ENCODE peak calls at places on chromosomes 2 and 18, in eight cellular contexts. I, H, Z, N, C, E, T and S are unnamed samples.

GRCh38 chr2:218371987-218372358 is 10.1 kb upstream of the SLC11A1 start:
- DNase-seq in I (no peak), E (no peak), Z (no peak), N (no peak), H (no peak), C (no peak), T (no peak), S (no peak)

GRCh38 chr2:3490191-3491158 is 28.9 kb downstream of the ADI1 start:
- DNase-seq in N (no peak), H (no peak), E (no peak), I (no peak), C (no peak), Z (no peak), T (no peak), S (peak; percentile 55)

GRCh38 chr2:204494681-204495080 is 50.6 kb upstream of the PARD3B start:
- DNase-seq in C (no peak), T (no peak), Z (no peak), I (no peak), E (no peak), H (no peak), N (no peak), S (no peak)

GRCh38 chr2:38176619-38177021 is 100.7 kb upstream of the CYP1B1 start:
- DNase-seq in T (no peak), Z (no peak), N (no peak), I (peak; percentile 96), H (no peak), C (no peak), E (no peak), S (no peak)

GRCh38 chr2:173048901-173049661 is 26.6 kb upstream of the MAP3K20 start:
- DNase-seq in E (peak; percentile 48), H (peak; percentile 59), C (no peak), Z (no peak), T (no peak), I (peak; percentile 98), N (peak; percentile 29), S (no peak)

GRCh38 chr2:3476386-3477033 is 42.8 kb downstream of the ADI1 start:
- DNase-seq in Z (no peak), T (no peak), H (no peak), C (no peak), E (no peak), I (peak; percentile 59), N (no peak), S (no peak)

GRCh38 chr2:79723830-79724229 is 211.0 kb downstream of the CTNNA2 start:
- DNase-seq in C (no peak), Z (no peak), I (peak; percentile 98), T (no peak), N (no peak), E (no peak), H (no peak), S (no peak)

GRCh38 chr2:149715894-149716293 is 128.3 kb upstream of the MMADHC start:
- DNase-seq in N (no peak), C (no peak), E (no peak), I (no peak), T (no peak), Z (no peak), H (no peak), S (no peak)

GRCh38 chr18:2982452-2983172 is 30.3 kb downstream of the LPIN2 start:
- DNase-seq in N (no peak), H (no peak), Z (no peak), T (no peak), C (no peak), E (no peak), I (no peak), S (no peak)

GRCh38 chr2:239285071-239285931 is 115.5 kb downstream of the HDAC4 start:
- DNase-seq in H (no peak), N (no peak), E (peak; percentile 41), C (no peak), T (no peak), Z (peak; percentile 58), I (no peak), S (peak; percentile 65)

GRCh38 chr2:85886585-85886984 is 2.2 kb downstream of the ST3GAL5 start:
- DNase-seq in N (no peak), E (peak; percentile 76), H (peak; percentile 57), C (no peak), Z (no peak), I (peak; percentile 99), T (no peak), S (peak; percentile 79)

GRCh38 chr2:104597942-104598341 is 256.0 kb upstream of the POU3F3 start:
- DNase-seq in H (no peak), N (no peak), Z (no peak), T (no peak), E (no peak), C (no peak), I (no peak), S (no peak)

GRCh38 chr18:12946549-12947354 is 1.1 kb upstream of the SEH1L start:
- DNase-seq in Z (no peak), N (peak; percentile 39), H (peak; percentile 64), T (peak; percentile 69), I (peak; percentile 89), E (peak; percentile 58), C (no peak), S (no peak)

GRCh38 chr18:68520406-68521075 is 194.4 kb downstream of the TMX3 start:
- DNase-seq in T (no peak), H (no peak), I (peak; percentile 81), Z (no peak), E (no peak), N (no peak), C (no peak), S (no peak)

GRCh38 chr2:241502281-241502680 is 6.1 kb downstream of the STK25 start:
- DNase-seq in N (no peak), E (no peak), I (no peak), T (no peak), H (no peak), C (no peak), Z (no peak), S (no peak)

GRCh38 chr2:239720411-239721365 is 304.5 kb downstream of the NDUFA10 start:
- DNase-seq in H (no peak), C (no peak), E (no peak), N (no peak), I (no peak), Z (no peak), T (no peak), S (peak; percentile 53)

GRCh38 chr18:62109676-62110075 is 77.2 kb downstream of the PIGN start:
- DNase-seq in T (no peak), Z (no peak), I (peak; percentile 61), E (no peak), N (no peak), C (no peak), H (no peak), S (no peak)

GRCh38 chr2:156349605-156350004 is 17.1 kb upstream of the NR4A2 start:
- DNase-seq in C (no peak), H (no peak), E (no peak), T (no peak), Z (no peak), N (no peak), I (no peak), S (no peak)

GRCh38 chr2:97957432-97958183 is 38.1 kb downstream of the TMEM131 start:
- DNase-seq in H (no peak), Z (no peak), I (peak; percentile 57), T (no peak), E (no peak), C (no peak), N (no peak), S (no peak)
- H3K4me1 ChIP-seq in H (peaks cover 2% of the 10 kb centered on the region), Z (no peaks in the 10 kb centered on the region), I (peaks cover 2% of the 10 kb centered on the region), T (peaks cover 11% of the 10 kb centered on the region), E (peaks cover 12% of the 10 kb centered on the region), C (peaks cover 7% of the 10 kb centered on the region), N (no peaks in the 10 kb centered on the region), S (peaks cover 13% of the 10 kb centered on the region)

DNA sequence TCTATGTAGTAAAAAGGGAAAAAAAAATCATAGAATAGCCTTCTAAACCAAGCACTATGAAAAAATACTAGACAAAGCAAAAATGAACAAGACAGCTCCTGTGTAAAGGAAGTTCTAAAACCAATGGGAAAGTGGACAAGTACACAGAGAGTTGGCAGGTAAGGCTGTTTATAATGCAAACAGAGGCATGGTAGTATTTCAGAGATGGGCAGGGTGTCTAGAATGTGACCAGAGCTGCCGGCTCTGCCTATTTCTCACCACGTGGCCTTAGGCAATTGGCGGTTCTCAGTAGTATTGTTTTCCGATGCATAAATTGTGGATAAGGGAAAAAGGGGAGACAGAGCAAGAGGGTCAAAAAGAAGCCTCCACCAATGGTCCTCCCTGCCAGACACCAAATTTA is 173.6 kb downstream of the ANKRD30B start:
- DNase-seq in C (no peak), Z (no peak), H (no peak), E (no peak), N (no peak), I (no peak), T (no peak), S (no peak)
- H3K9me3 ChIP-seq in C (no peaks in the 10 kb centered on the region), Z (no peaks in the 10 kb centered on the region), H (no peaks in the 10 kb centered on the region), E (no peaks in the 10 kb centered on the region), N (no peaks in the 10 kb centered on the region), I (peaks cover 48% of the 10 kb centered on the region), T (no peaks in the 10 kb centered on the region), S (no peaks in the 10 kb centered on the region)

DNA sequence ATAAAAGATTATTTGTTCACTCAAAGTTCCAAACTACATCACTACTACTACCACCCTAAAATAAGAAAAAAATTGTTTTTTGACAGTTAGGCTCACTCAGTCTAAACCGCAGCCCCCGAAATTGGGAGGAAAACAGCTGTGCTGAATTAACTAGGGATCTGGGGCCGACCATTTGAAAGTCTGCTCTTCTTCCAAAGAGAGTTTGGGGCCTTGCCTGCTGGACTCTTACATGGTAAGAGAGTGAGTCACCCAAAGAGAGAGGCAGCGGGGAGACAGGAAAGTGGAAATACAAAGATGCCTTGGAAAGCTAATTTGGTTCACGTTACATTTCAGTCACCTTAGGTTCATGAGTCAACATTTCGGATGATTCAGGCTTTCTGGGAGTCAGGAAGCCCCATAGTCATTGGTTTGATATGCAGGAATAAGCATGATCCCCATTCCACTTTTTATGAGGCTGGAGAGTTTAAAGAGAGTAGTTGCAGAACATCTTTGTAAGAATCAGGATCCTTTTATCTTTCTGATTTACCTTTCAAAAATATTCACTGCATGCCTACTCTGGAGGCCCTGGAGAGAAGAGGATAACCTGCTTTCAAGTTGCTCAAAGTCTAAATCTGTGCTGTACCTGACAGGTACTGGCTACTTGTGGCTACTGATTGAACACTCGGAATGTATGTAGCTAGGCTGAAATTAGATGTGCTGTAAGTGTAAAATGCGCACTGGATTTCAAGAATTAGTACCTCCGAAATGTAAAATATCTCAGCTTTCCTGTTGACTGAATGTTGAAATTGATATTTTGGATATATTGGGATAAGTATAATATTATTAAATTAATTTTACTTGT is 995 bp upstream of the RTN4 start:
- DNase-seq in N (peak; percentile 37), T (peak; percentile 48), H (peak; percentile 65), I (peak; percentile 100), E (peak; percentile 66), C (peak; percentile 22), Z (no peak), S (no peak)
- H3K4me1 ChIP-seq in N (no peaks in the 10 kb centered on the region), T (peaks cover 19% of the 10 kb centered on the region), H (peaks cover 3% of the 10 kb centered on the region), I (peaks cover 2% of the 10 kb centered on the region), E (peaks cover 39% of the 10 kb centered on the region), C (peaks cover 31% of the 10 kb centered on the region), Z (peaks cover 12% of the 10 kb centered on the region), S (peaks cover 34% of the 10 kb centered on the region)

DNA sequence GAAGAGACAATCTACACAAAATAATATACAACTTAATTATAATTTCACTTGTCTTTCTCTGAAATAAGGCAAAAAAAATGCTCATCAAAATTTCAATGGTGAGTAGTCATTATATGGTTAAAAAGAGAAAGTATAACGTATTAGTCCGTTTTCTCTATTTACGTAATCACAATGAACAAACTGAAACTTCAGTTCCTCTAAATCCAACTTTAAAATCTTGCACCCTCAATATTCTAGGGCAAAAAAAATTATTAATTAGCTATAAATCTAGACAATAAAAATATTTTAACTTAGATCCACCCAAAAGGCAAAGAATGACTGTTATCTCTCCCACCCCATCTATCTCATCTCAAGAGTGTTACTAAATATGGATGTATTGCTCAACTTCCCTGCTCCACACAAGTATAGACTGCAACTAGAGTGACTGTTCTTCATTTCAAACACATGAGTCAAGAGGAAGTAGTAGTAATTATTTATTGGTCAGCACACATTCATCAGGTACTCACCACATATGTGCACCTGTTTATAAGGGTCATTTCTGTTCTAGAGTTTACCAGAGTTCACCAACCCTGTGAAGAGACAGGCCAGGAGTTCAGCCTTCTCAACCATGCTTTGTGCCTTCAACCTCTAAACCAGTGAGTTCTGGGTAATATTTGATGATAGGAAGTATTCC is 36.4 kb downstream of the STK39 start:
- DNase-seq in Z (no peak), I (peak; percentile 95), T (no peak), H (no peak), C (no peak), N (no peak), E (no peak), S (no peak)
- H3K9me3 ChIP-seq in Z (no peaks in the 10 kb centered on the region), I (no peaks in the 10 kb centered on the region), T (no peaks in the 10 kb centered on the region), H (no peaks in the 10 kb centered on the region), C (no peaks in the 10 kb centered on the region), N (no peaks in the 10 kb centered on the region), E (no peaks in the 10 kb centered on the region), S (no peaks in the 10 kb centered on the region)